ENCODE peak calls at places on chromosomes 2 and 18, in nine cellular contexts. C is mammary epithelial cell, T is astrocyte, Y is GM23338, V is GM23248, D is fibroblast of lung, L is Karpas-422, N is K562, P is neural progenitor cell. H is an unnamed sample. For H4K20me1, the result is how much of the 10 kb centered on the place peaks cover.

GRCh38 chr2:211408485-211408884 is 852.1 kb downstream of the CPS1 start:
- DNase-seq in C (peak), P (peak), Y (no peak), T (peak), D (no peak), N (no peak), L (no peak), V (no peak), H (no peak)

GRCh38 chr18:56492136-56492535 is 146.3 kb downstream of the TXNL1 start:
- DNase-seq in N (no peak), D (no peak), L (no peak), P (no peak), Y (no peak), T (no peak), V (no peak), C (no peak), H (no peak)

GRCh38 chr2:30683240-30683956 is 123.8 kb downstream of the CAPN13 start:
- DNase-seq in P (no peak), D (no peak), N (no peak), L (peak), T (no peak), C (no peak), Y (no peak), V (no peak), H (peak)

GRCh38 chr2:7011376-7012083 is 94.3 kb downstream of the RNF144A start:
- DNase-seq in L (no peak), V (peak), T (peak), D (peak), Y (no peak), N (no peak), P (no peak), C (peak), H (no peak)

GRCh38 chr2:228689049-228689448 is 507.6 kb upstream of the SPHKAP start:
- DNase-seq in C (no peak), D (peak), T (no peak), L (no peak), Y (peak), P (peak), V (peak), N (no peak), H (no peak)

GRCh38 chr2:168134485-168134884 is 112.9 kb downstream of the STK39 start:
- DNase-seq in N (no peak), C (no peak), D (no peak), Y (no peak), V (no peak), T (no peak), P (no peak), L (no peak), H (no peak)

GRCh38 chr2:170024721-170025120 is 153.2 kb upstream of the MYO3B start:
- DNase-seq in L (peak), V (no peak), P (no peak), N (no peak), D (no peak), Y (no peak), T (no peak), C (no peak), H (peak)

GRCh38 chr2:32058130-32058529 is 5.2 kb upstream of the SPAST start:
- DNase-seq in L (peak), T (peak), P (no peak), Y (no peak), C (peak), V (peak), D (peak), N (peak), H (no peak)

GRCh38 chr18:68847219-68847860 is 49.5 kb downstream of the CCDC102B start:
- DNase-seq in L (peak), T (peak), D (peak), N (no peak), Y (peak), V (peak), C (no peak), P (peak), H (peak)

GRCh38 chr2:38600242-38600891 is 2.4 kb downstream of the HNRNPLL start:
- DNase-seq in P (peak), C (no peak), N (no peak), Y (peak), L (peak), T (no peak), D (no peak), V (peak), H (no peak)

GRCh38 chr2:239305222-239305575 is 95.6 kb downstream of the HDAC4 start:
- DNase-seq in L (no peak), V (no peak), D (no peak), P (no peak), N (no peak), Y (peak), C (no peak), T (no peak), H (no peak)
- H4K20me1 ChIP-seq in L (half or more), V (under half), D (under half), P (half or more), N (under half), Y (under half), C (under half), T (under half), H (under half)

GRCh38 chr2:64654993-64655666 is 1.4 kb upstream of the SERTAD2 start:
- DNase-seq in T (no peak), N (no peak), V (peak), P (no peak), L (peak), C (no peak), D (no peak), Y (no peak), H (peak)
- H3K4me3 ChIP-seq in T (peak), N (peak), V (peak), P (peak), L (peak), C (peak), D (peak), Y (peak), H (peak)

GRCh38 chr2:36808386-36808785 is 111.9 kb downstream of the VIT start:
- DNase-seq in C (no peak), V (no peak), Y (peak), N (no peak), L (no peak), T (no peak), D (no peak), P (no peak), H (no peak)

GRCh38 chr2:36811071-36811470 is 114.6 kb downstream of the VIT start:
- DNase-seq in L (no peak), C (no peak), N (no peak), D (no peak), Y (no peak), T (no peak), P (no peak), V (no peak), H (no peak)

GRCh38 chr2:36807223-36807886 is 110.8 kb downstream of the VIT start:
- DNase-seq in L (no peak), Y (no peak), T (no peak), N (no peak), D (no peak), V (no peak), P (no peak), C (no peak), H (no peak)

GRCh38 chr2:36809046-36809445 is 112.5 kb downstream of the VIT start:
- DNase-seq in V (no peak), P (no peak), L (no peak), C (no peak), T (no peak), D (no peak), N (no peak), Y (no peak), H (no peak)

GRCh38 chr2:36812196-36812595 is 115.7 kb downstream of the VIT start:
- DNase-seq in P (peak), L (peak), D (no peak), V (peak), T (no peak), Y (peak), C (no peak), N (peak), H (no peak)
- H4K20me1 ChIP-seq in P (under half), L (under half), D (under half), V (under half), T (under half), Y (under half), C (under half), N (under half), H (under half)

GRCh38 chr2:44169155-44169898 is 652 bp downstream of the PPM1B start:
- DNase-seq in V (peak), Y (peak), C (peak), P (no peak), D (peak), T (peak), L (peak), N (peak), H (peak)

GRCh38 chr2:44168684-44169154 is at the start of gene PPM1B:
- DNase-seq in D (no peak), C (no peak), Y (no peak), P (no peak), V (no peak), T (no peak), N (peak), L (no peak), H (no peak)

GRCh38 chr2:44167908-44168683 is 579 bp upstream of the PPM1B start:
- DNase-seq in L (peak), D (peak), C (peak), T (peak), V (peak), Y (peak), N (peak), P (peak), H (peak)

GRCh38 chr2:44170337-44170736 is 1.7 kb downstream of the PPM1B start:
- DNase-seq in L (no peak), T (peak), P (peak), D (peak), V (peak), Y (no peak), N (no peak), C (peak), H (peak)

DNA sequence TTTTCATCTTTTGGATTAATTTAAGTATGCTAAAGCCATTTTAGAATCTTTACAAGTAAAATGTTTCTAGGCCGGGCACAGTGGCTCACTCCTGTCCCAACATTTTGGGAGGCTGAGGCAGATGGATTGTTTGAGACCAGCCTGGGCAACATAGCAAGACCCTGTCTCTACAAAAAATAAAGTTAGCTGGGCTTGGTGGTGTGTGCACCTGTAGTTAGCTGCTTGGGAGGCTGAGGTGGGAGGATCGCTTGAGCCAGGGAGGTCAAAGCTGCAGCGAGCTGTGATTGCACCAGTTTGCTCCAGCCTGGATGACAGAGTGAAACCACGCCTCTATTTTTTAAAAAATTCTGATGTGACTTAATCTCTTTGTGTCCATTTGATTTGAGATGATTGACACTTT is 3.9 kb downstream of the PPM1B start:
- DNase-seq in Y (no peak), V (no peak), C (no peak), T (no peak), P (no peak), L (no peak), D (no peak), N (no peak), H (no peak)
- H3K4me3 ChIP-seq in Y (peak), V (no peak), C (no peak), T (no peak), P (no peak), L (no peak), D (no peak), N (no peak), H (no peak)

DNA sequence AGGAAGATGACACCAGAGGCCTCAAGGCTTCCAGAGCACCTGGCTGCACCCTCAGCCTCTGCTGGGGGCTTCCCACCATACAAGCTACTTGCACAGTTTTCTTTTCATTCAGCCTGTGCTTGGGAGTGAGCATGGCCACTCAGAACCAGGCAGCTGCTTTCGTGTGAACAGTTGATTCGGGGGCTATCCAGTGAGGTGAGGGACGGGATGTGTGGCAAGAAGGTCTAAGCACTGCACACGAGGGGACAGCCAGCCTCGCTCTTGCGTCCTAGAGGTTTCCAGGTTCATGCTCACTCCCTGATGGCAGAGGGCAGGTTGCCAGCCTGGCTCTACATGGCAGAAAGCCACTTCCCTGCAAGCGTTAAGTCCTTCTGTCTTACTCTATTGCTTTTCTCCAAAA is 146.2 kb downstream of the MBP start:
- DNase-seq in T (no peak), N (no peak), Y (no peak), C (no peak), V (no peak), P (no peak), L (no peak), D (no peak), H (no peak)
- H4K20me1 ChIP-seq in T (under half), N (under half), Y (under half), C (under half), V (under half), P (under half), L (under half), D (under half), H (under half)

GRCh38 chr2:23692263-23692662 is 234.7 kb downstream of the ATAD2B start:
- DNase-seq in C (no peak), V (no peak), Y (no peak), N (no peak), P (no peak), D (no peak), T (no peak), L (no peak), H (no peak)
- H3K4me3 ChIP-seq in C (no peak), V (no peak), Y (no peak), N (no peak), P (no peak), D (no peak), T (no peak), L (no peak), H (no peak)

DNA sequence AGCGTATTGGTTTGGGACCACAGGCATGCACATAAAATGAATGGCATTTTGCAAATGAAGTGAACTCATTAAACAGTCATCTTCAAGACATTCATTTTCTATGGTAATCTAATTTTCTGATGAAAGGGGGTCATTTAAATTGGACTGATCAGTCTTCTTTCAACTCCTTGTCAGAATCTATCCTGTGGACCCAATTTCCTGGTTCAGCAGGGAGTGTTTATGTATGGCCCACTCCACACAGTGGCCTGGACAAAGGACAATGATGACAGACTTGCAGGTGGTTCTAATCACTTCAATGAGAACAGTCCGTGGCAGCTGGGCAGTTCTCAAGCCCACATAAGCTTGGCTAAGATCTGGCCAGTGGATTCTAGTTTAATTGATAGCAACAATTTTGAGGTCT is 448.1 kb downstream of the DCDC2C start:
- DNase-seq in D (no peak), V (no peak), Y (no peak), P (peak), T (no peak), N (no peak), L (no peak), C (no peak), H (no peak)
- H4K20me1 ChIP-seq in D (under half), V (under half), Y (under half), P (under half), T (under half), N (under half), L (under half), C (under half), H (under half)

DNA sequence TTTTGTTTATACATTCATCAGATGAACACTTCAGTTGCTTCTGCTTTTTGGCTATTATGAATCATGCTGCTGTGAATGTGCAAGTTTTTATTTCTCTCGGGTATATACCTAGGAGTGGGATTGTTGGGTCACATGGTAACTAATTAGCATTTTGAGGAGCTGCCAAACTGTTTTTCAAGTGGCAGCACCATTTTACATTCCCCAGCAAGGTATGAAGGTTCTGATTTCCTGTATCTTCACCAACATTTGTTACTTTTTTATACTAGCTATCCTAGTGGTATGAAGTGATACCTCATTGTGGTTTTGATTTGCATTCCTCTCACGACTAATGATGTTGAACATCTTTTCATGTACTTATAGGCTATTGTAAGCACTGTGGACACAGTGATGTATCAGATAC is 53.9 kb downstream of the DYNC1I2 start:
- DNase-seq in P (no peak), C (peak), Y (no peak), D (no peak), T (peak), N (no peak), L (peak), V (peak), H (peak)
- H3K4me3 ChIP-seq in P (no peak), C (no peak), Y (no peak), D (no peak), T (no peak), N (no peak), L (no peak), V (no peak), H (no peak)

DNA sequence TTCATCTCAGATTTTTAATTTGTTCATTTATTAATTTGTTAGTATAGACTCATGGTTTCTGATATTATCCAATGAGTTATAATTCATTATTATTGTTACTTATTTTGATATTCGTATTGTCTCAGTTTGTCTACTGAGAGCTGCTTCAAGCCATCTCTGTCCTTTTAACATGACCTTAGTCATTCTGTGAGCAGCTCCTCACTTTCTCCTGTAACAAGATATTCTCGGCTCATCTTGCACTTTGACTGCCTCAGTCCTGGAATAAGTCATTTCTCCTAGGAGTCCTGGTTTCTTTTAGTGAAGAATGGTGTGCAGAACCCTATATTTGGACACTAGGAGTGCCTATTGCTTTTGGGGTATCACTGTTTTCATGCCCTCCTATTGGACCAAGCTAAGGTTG is 13.2 kb downstream of the ASB1 start:
- DNase-seq in L (no peak), N (no peak), P (no peak), C (no peak), T (no peak), V (peak), D (no peak), Y (no peak), H (no peak)
- H4K20me1 ChIP-seq in L (half or more), N (under half), P (under half), C (under half), T (under half), V (under half), D (under half), Y (half or more), H (under half)

DNA sequence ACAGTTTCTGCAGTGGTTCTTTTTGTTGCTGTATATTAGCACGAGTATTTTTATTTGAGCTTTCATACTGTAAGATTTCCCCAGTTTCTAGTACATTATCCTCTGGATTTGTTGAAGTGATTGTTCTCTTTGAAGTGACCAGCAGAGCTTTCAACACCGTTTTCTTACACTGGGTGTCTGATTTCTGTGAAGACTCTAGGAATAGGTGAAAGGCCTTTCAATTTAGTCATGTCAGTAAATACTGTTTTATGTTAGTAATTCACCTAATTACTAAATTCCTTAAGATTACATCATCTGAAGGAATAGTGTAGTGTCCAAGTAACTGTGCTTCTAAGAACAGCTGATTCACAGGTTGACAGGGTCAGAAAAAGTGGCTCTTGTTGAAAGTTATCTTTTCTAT is 2.3 kb downstream of the PPM1B start:
- DNase-seq in P (peak), V (peak), C (peak), N (no peak), L (no peak), Y (no peak), T (peak), D (peak), H (no peak)
- H3K4me3 ChIP-seq in P (peak), V (peak), C (peak), N (peak), L (peak), Y (peak), T (peak), D (peak), H (peak)

H was measured in OCI-LY7.